ENCODE peak calls at places on chromosomes 1 and 21, in five cellular contexts. X is breast epithelium, Q is stomach, K is GM23338, N is GM12878. S is an unnamed sample. For H3K36me3, the result is how much of the 10 kb centered on the place peaks cover.

GRCh38 chr21:40905251-40905650 is 58.3 kb upstream of the DSCAM start:
- DNase-seq in X (no peak), Q (no peak), K (no peak), N (no peak), S (no peak)

GRCh38 chr1:26401891-26402290 is 8.7 kb upstream of the LIN28A start:
- DNase-seq in X (no peak), Q (no peak), K (no peak), N (no peak), S (no peak)

GRCh38 chr1:159857889-159858288 is 4.6 kb downstream of the VSIG8 start:
- DNase-seq in X (no peak), Q (no peak), K (no peak), N (no peak), S (no peak)

GRCh38 chr1:207810606-207811295 is 58.9 kb downstream of the CD46 start:
- DNase-seq in X (no peak), Q (no peak), K (no peak), N (no peak), S (no peak)

GRCh38 chr21:23799376-23799775 is 1807.9 kb downstream of the MRPL39 start:
- DNase-seq in X (no peak), Q (no peak), K (no peak), N (no peak), S (no peak)

GRCh38 chr1:58824753-58825389 is 41.0 kb upstream of the JUN start:
- DNase-seq in X (no peak), Q (peak), K (no peak), N (no peak), S (peak)

GRCh38 chr1:235011599-235012435 is 116.8 kb downstream of the TOMM20 start:
- DNase-seq in X (no peak), Q (peak), K (no peak), N (peak), S (peak)

GRCh38 chr1:91997607-91998195 is 32.1 kb upstream of the EPHX4 start:
- DNase-seq in X (no peak), Q (no peak), K (peak), N (peak), S (peak)

GRCh38 chr1:162856260-162856659 is 4.7 kb downstream of the CCDC190 start:
- DNase-seq in X (no peak), Q (no peak), K (no peak), N (no peak), S (no peak)

GRCh38 chr1:181083842-181084605 is 4.5 kb upstream of the IER5 start:
- DNase-seq in X (no peak), Q (peak), K (peak), N (no peak), S (peak)

GRCh38 chr1:116445534-116445933 is 72.5 kb downstream of the ATP1A1 start:
- DNase-seq in X (no peak), Q (no peak), K (no peak), N (no peak), S (no peak)

DNA sequence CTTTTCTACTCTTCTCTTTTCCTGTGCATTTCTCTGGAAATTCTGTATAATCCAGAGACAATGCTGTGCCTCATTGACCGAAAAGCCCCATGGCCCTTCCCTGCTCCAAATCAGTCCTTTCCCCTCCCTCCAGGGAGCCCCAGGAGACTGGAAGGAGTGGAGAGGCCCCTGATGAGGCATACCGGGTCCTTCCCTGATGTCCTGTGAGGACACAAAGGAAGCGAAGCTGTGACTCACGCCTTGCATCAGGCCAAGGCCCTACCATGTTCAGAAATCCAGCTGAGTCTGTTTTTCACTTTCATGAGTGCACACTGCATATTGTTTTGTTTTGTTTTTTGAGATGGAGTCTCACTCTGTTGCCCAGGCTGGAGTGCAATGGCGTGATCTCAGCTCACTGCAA is 38.7 kb upstream of the BECN2 start:
- DNase-seq in X (no peak), Q (no peak), K (no peak), N (no peak), S (no peak)
- TF ChIP-seq POLR2AphosphoS5 in X (no peak), Q (no peak), K (no peak), N (no peak), S (no peak)

GRCh38 chr1:6038603-6039002 is 7.1 kb upstream of the KCNAB2 start:
- DNase-seq in X (no peak), Q (no peak), K (no peak), N (no peak), S (no peak)
- H3K36me3 ChIP-seq in X (under half), Q (under half), K (under half), N (under half), S (under half)

GRCh38 chr1:182889997-182890396 is 50.9 kb downstream of the DHX9 start:
- DNase-seq in X (no peak), Q (no peak), K (peak), N (no peak), S (no peak)
- TF ChIP-seq POLR2AphosphoS5 in X (no peak), Q (no peak), K (no peak), N (no peak), S (no peak)

GRCh38 chr21:46220275-46220810 is 8.2 kb downstream of the LSS start:
- DNase-seq in X (peak), Q (no peak), K (no peak), N (no peak), S (no peak)
- H3K36me3 ChIP-seq in X (under half), Q (half or more), K (under half), N (under half), S (under half)

GRCh38 chr1:18883636-18884418 is 18.5 kb downstream of the ALDH4A1 start:
- DNase-seq in X (peak), Q (peak), K (peak), N (no peak), S (peak)
- TF ChIP-seq POLR2AphosphoS5 in X (no peak), Q (no peak), K (no peak), N (no peak), S (no peak)

GRCh38 chr1:2509589-2509988 is 16.8 kb downstream of the PANK4 start:
- DNase-seq in X (no peak), Q (no peak), K (no peak), N (no peak), S (no peak)
- H3K36me3 ChIP-seq in X (under half), Q (half or more), K (under half), N (under half), S (under half)

GRCh38 chr1:7670334-7671145 is 100.6 kb upstream of the VAMP3 start:
- DNase-seq in X (no peak), Q (no peak), K (peak), N (no peak), S (no peak)

GRCh38 chr1:7667625-7668218 is 103.4 kb upstream of the VAMP3 start:
- DNase-seq in X (peak), Q (peak), K (peak), N (peak), S (peak)

GRCh38 chr1:7671146-7671465 is 100.0 kb upstream of the VAMP3 start:
- DNase-seq in X (no peak), Q (no peak), K (no peak), N (no peak), S (no peak)

GRCh38 chr1:7671676-7672075 is 99.4 kb upstream of the VAMP3 start:
- DNase-seq in X (no peak), Q (no peak), K (no peak), N (no peak), S (no peak)

DNA sequence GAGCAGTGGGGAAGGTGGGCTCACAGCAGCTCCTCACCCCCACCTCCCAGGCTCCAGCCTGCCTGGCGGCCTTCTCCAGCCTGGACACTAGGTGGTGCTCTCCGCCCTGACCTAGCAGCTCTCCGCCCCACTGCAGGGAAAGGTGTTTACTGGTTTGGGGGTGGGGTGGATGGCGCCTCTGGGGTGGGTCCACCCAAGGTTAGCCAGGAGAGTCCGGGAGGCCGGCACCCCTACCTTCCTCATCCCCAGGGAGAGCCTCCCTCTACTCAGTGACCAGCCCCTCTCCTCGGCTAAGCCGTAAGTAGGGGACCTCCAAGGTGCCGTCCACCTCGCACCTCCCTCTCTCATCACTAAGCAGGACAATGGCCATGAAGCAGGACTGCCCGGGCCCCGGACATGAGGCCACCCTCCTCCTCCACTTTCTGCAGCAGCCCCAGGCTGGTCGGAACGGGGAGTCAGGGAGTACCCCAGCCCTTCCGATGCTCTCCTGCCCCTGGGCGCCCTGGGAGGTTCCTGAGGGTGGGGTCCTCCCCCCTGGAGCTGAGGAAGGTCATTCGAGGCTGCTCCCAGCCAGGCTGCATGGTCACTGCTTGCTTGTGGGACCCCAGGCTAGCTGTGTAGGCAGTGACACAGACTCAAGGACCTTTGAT is 101.4 kb upstream of the VAMP3 start:
- DNase-seq in X (no peak), Q (peak), K (peak), N (no peak), S (peak)
- TF ChIP-seq POLR2AphosphoS5 in X (no peak), Q (no peak), K (no peak), N (no peak), S (no peak)

GRCh38 chr21:42265229-42265812 is 46.4 kb downstream of the ABCG1 start:
- DNase-seq in X (no peak), Q (no peak), K (no peak), N (no peak), S (no peak)
- H3K36me3 ChIP-seq in X (under half), Q (under half), K (under half), N (under half), S (under half)

S was measured in transverse colon.